ENCODE peak calls at places on chromosomes 16 and 17, in four cellular contexts. One of them, this sample, is unnamed.

GRCh38 chr16:56606071-56606687 is 2.2 kb upstream of the MT2A start:
- DNase-seq in K562: no peak
- DNase-seq in SK-N-SH: no peak
- DNase-seq in HepG2: no peak
- DNase-seq in this sample: no peak

GRCh38 chr17:44326867-44327444 is 2.3 kb upstream of the SLC25A39 start:
- DNase-seq in HepG2: peak; percentile 95
- DNase-seq in K562: peak; percentile 97
- DNase-seq in SK-N-SH: peak; percentile 94
- DNase-seq in this sample: peak; percentile 79

GRCh38 chr16:4293822-4294457 is 21.1 kb upstream of the TFAP4 start:
- DNase-seq in HepG2: no peak
- DNase-seq in K562: no peak
- DNase-seq in SK-N-SH: peak; percentile 93
- DNase-seq in this sample: no peak

GRCh38 chr17:61352408-61352770 is 47.3 kb upstream of the TBX2 start:
- DNase-seq in HepG2: no peak
- DNase-seq in K562: no peak
- DNase-seq in SK-N-SH: no peak
- DNase-seq in this sample: no peak

GRCh38 chr17:75827291-75828050 is 16.7 kb downstream of the UNC13D start:
- DNase-seq in HepG2: peak; percentile 50
- DNase-seq in K562: no peak
- DNase-seq in SK-N-SH: peak; percentile 99
- DNase-seq in this sample: no peak

GRCh38 chr17:40824015-40824832 is 1.8 kb upstream of the KRT10 start:
- DNase-seq in HepG2: no peak
- DNase-seq in SK-N-SH: no peak
- DNase-seq in K562: no peak
- DNase-seq in this sample: no peak

GRCh38 chr17:74532115-74532514 is 840 bp upstream of the CD300LB start:
- DNase-seq in K562: peak; percentile 45
- DNase-seq in HepG2: no peak
- DNase-seq in SK-N-SH: no peak
- DNase-seq in this sample: no peak

GRCh38 chr17:43689814-43690213 is 28.1 kb upstream of the MEOX1 start:
- DNase-seq in SK-N-SH: no peak
- DNase-seq in K562: no peak
- DNase-seq in HepG2: no peak
- DNase-seq in this sample: no peak

GRCh38 chr17:9465216-9465921 is 110.3 kb downstream of the STX8 start:
- DNase-seq in K562: no peak
- DNase-seq in HepG2: no peak
- DNase-seq in SK-N-SH: no peak
- DNase-seq in this sample: no peak

GRCh38 chr17:82583720-82584234 is 64.2 kb downstream of the FOXK2 start:
- DNase-seq in SK-N-SH: no peak
- DNase-seq in HepG2: no peak
- DNase-seq in K562: no peak
- DNase-seq in this sample: no peak

GRCh38 chr17:35371934-35372333 is 1.5 kb downstream of the SLFN11 start:
- DNase-seq in K562: no peak
- DNase-seq in SK-N-SH: no peak
- DNase-seq in HepG2: no peak
- DNase-seq in this sample: no peak

GRCh38 chr17:35374766-35375344 is 1.4 kb upstream of the SLFN11 start:
- DNase-seq in K562: no peak
- DNase-seq in HepG2: no peak
- DNase-seq in SK-N-SH: no peak
- DNase-seq in this sample: peak; percentile 13

GRCh38 chr17:35373984-35374765 is 754 bp upstream of the SLFN11 start:
- DNase-seq in SK-N-SH: peak; percentile 34
- DNase-seq in K562: no peak
- DNase-seq in HepG2: no peak
- DNase-seq in this sample: no peak

GRCh38 chr17:35372846-35373531 is 432 bp downstream of the SLFN11 start:
- DNase-seq in K562: no peak
- DNase-seq in HepG2: no peak
- DNase-seq in SK-N-SH: peak; percentile 11
- DNase-seq in this sample: no peak

GRCh38 chr17:35373532-35373983 is at the start of gene SLFN11:
- DNase-seq in HepG2: no peak
- DNase-seq in K562: peak; percentile 6
- DNase-seq in SK-N-SH: peak; percentile 12
- DNase-seq in this sample: peak; percentile 30
- TF ChIP-seq EP300 in HepG2: no peak
- TF ChIP-seq EP300 in K562: no peak
- TF ChIP-seq EP300 in SK-N-SH: no peak
- TF ChIP-seq EP300 in this sample: no peak

DNA sequence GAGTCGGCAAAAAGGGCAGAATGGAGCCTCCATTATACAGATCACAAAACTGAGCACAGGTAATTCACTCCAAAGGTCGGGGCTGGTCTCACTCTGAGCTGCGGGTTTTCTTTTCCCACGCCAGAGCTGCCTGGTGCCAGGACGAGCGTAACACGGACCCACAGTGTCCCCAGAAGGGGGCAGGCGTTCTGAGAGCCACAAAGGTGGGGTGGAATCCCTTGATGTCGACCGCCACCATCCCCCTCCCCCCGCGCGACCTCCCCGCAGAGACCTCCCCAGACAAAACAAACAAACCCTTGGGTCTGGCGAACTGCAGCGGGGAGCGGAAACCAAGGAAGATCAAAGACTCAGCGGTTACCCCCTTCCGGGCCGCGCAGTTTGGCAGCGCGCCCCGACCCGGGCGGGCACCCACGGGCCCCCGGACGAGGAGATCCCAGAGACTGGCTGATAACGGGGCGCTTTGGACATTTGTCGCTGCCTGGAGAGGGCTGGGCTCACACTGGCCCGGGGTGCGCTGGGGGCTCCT is 793 bp upstream of the NKD1 start:
- DNase-seq in HepG2: peak; percentile 94
- DNase-seq in K562: peak; percentile 17
- DNase-seq in SK-N-SH: peak; percentile 82
- DNase-seq in this sample: peak; percentile 5
- TF ChIP-seq MXI1 in HepG2: peak; percentile 42
- TF ChIP-seq MXI1 in K562: no peak
- TF ChIP-seq MXI1 in SK-N-SH: no peak
- TF ChIP-seq MXI1 in this sample: no peak

GRCh38 chr17:65434251-65434650 is 127.2 kb downstream of the AXIN2 start:
- DNase-seq in HepG2: no peak
- DNase-seq in K562: no peak
- DNase-seq in SK-N-SH: no peak
- DNase-seq in this sample: no peak
- TF ChIP-seq EP300 in HepG2: no peak
- TF ChIP-seq EP300 in K562: no peak
- TF ChIP-seq EP300 in SK-N-SH: no peak
- TF ChIP-seq EP300 in this sample: no peak

GRCh38 chr16:2471016-2471652 is at the start of gene NTN3:
- DNase-seq in K562: peak; percentile 47
- DNase-seq in HepG2: no peak
- DNase-seq in SK-N-SH: peak; percentile 91
- DNase-seq in this sample: no peak
- TF ChIP-seq MXI1 in K562: no peak
- TF ChIP-seq MXI1 in HepG2: no peak
- TF ChIP-seq MXI1 in SK-N-SH: peak; percentile 46
- TF ChIP-seq MXI1 in this sample: no peak

GRCh38 chr16:59320657-59321056 is 586.5 kb upstream of the GOT2 start:
- DNase-seq in K562: no peak
- DNase-seq in HepG2: no peak
- DNase-seq in SK-N-SH: no peak
- DNase-seq in this sample: no peak

GRCh38 chr16:59330030-59330670 is 596.0 kb upstream of the GOT2 start:
- DNase-seq in HepG2: no peak
- DNase-seq in SK-N-SH: no peak
- DNase-seq in K562: no peak
- DNase-seq in this sample: no peak

GRCh38 chr16:59327894-59328293 is 593.8 kb upstream of the GOT2 start:
- DNase-seq in K562: no peak
- DNase-seq in SK-N-SH: no peak
- DNase-seq in HepG2: no peak
- DNase-seq in this sample: no peak

GRCh38 chr16:59324462-59324861 is 590.3 kb upstream of the GOT2 start:
- DNase-seq in SK-N-SH: no peak
- DNase-seq in HepG2: no peak
- DNase-seq in K562: no peak
- DNase-seq in this sample: no peak
- TF ChIP-seq EP300 in SK-N-SH: no peak
- TF ChIP-seq EP300 in HepG2: no peak
- TF ChIP-seq EP300 in K562: no peak
- TF ChIP-seq EP300 in this sample: no peak

DNA sequence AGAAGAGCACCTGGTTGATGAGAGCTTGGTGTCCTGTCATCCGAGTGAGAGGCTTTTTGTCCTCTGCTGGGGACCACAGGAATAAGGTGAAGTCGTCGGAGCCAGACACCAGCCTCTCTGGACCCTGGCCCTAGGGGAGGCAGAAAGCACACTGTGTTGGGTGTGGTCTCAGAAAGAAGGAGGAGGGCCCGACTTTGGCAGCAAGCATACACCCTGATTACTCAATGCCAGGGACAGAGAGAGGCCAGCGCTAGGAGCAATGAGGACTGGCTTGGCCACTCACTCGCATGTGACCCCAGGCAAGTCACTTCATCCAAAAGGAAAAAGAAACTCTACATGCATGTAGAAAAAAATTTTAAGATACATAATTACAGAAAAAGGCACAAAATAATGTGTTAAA is 6.8 kb downstream of the NLE1 start:
- DNase-seq in HepG2: no peak
- DNase-seq in K562: no peak
- DNase-seq in SK-N-SH: no peak
- DNase-seq in this sample: no peak
- TF ChIP-seq MXI1 in HepG2: no peak
- TF ChIP-seq MXI1 in K562: no peak
- TF ChIP-seq MXI1 in SK-N-SH: no peak
- TF ChIP-seq MXI1 in this sample: no peak

GRCh38 chr16:61014869-61015268 is 1021.4 kb downstream of the CDH8 start:
- DNase-seq in K562: peak; percentile 2
- DNase-seq in HepG2: no peak
- DNase-seq in SK-N-SH: no peak
- DNase-seq in this sample: no peak
- TF ChIP-seq EP300 in K562: no peak
- TF ChIP-seq EP300 in HepG2: no peak
- TF ChIP-seq EP300 in SK-N-SH: no peak
- TF ChIP-seq EP300 in this sample: no peak

DNA sequence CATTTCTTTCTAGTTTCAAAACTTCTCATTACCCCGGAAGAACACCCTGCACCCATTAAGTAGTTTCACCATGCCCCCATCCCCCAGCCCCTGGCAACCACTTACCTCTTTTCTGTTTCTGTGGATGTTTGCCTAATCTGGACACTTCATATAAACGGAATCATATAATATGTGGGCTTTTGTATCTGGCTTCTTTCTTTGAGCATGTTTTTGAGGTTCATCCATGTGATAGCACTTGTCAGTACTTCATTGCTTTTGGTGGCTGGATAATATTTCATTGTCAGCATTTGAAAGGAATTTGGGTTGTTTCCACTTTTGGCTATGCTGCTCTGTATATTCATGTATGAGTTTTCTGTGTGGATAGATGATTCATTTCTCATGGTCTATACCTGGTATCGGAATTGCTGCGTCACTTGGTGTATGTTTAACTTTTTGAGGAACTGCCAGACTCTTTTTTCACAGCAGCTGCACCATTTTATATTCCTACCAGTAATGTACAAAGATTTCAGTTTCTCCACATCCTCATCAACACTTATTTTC is 30.0 kb upstream of the SLC5A10 start:
- DNase-seq in K562: peak; percentile 27
- DNase-seq in HepG2: no peak
- DNase-seq in SK-N-SH: no peak
- DNase-seq in this sample: peak; percentile 90
- TF ChIP-seq MXI1 in K562: no peak
- TF ChIP-seq MXI1 in HepG2: no peak
- TF ChIP-seq MXI1 in SK-N-SH: no peak
- TF ChIP-seq MXI1 in this sample: no peak

This sample was measured in GM12878.